ENCODE peak calls at places on chromosomes 4 and X, in four cellular contexts. One of them, this sample, is unnamed.

GRCh38 chrX:149610511-149610910 is 15.4 kb upstream of the HSFX2 start:
- DNase-seq in tibial artery: no peak
- DNase-seq in astrocyte: no peak
- DNase-seq in transverse colon: no peak
- DNase-seq in this sample: no peak

GRCh38 chrX:14029425-14030247 is at the start of gene GEMIN8:
- DNase-seq in tibial artery: peak
- DNase-seq in astrocyte: peak
- DNase-seq in transverse colon: peak
- DNase-seq in this sample: peak

GRCh38 chr4:52546449-52546848 is 112.7 kb downstream of the USP46 start:
- DNase-seq in tibial artery: no peak
- DNase-seq in astrocyte: no peak
- DNase-seq in transverse colon: no peak
- DNase-seq in this sample: no peak

GRCh38 chr4:149738156-149738555 is 77.5 kb downstream of the IQCM start:
- DNase-seq in tibial artery: no peak
- DNase-seq in astrocyte: no peak
- DNase-seq in transverse colon: no peak
- DNase-seq in this sample: no peak

GRCh38 chr4:39686997-39687396 is 10.9 kb upstream of the UBE2K start:
- DNase-seq in tibial artery: no peak
- DNase-seq in astrocyte: no peak
- DNase-seq in transverse colon: no peak
- DNase-seq in this sample: no peak

GRCh38 chrX:66233206-66233605 is 69.2 kb downstream of the HEPH start:
- DNase-seq in tibial artery: no peak
- DNase-seq in astrocyte: no peak
- DNase-seq in transverse colon: no peak
- DNase-seq in this sample: no peak

GRCh38 chr4:107950746-107951540 is 19.6 kb downstream of the CYP2U1 start:
- DNase-seq in tibial artery: no peak
- DNase-seq in astrocyte: no peak
- DNase-seq in transverse colon: no peak
- DNase-seq in this sample: no peak

GRCh38 chrX:12304261-12304660 is 166.0 kb downstream of the FRMPD4 start:
- DNase-seq in tibial artery: no peak
- DNase-seq in astrocyte: no peak
- DNase-seq in transverse colon: no peak
- DNase-seq in this sample: no peak

GRCh38 chr4:153260152-153260551 is 55.9 kb downstream of the TRIM2 start:
- DNase-seq in tibial artery: no peak
- DNase-seq in astrocyte: no peak
- DNase-seq in transverse colon: no peak
- DNase-seq in this sample: no peak
- H3K27ac ChIP-seq in tibial artery: no peak
- H3K27ac ChIP-seq in astrocyte: no peak
- H3K27ac ChIP-seq in transverse colon: peak
- H3K27ac ChIP-seq in this sample: no peak

DNA sequence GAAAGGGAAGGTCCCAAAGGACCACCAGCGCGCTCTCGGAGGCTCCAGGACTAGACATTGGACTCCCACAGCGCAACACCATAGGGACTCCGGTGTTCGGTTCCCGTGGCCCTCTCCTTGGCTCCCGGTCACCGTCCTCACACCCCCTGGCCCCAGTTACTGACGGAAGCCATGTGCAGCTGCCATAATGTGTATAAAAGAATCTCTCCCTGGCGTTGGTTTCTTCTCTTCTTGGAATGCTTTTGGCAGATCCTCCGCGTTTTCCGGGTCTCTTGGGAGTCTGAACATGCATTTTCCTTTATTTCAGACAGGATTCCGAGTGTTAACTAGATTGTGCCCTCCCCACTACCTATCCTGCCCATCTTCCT is 69.7 kb downstream of the FBXO8 start:
- DNase-seq in tibial artery: no peak
- DNase-seq in astrocyte: no peak
- DNase-seq in transverse colon: no peak
- DNase-seq in this sample: no peak
- H3K27ac ChIP-seq in tibial artery: no peak
- H3K27ac ChIP-seq in astrocyte: no peak
- H3K27ac ChIP-seq in transverse colon: no peak
- H3K27ac ChIP-seq in this sample: no peak

GRCh38 chr4:182142146-182143085 is 100.8 kb upstream of the TENM3 start:
- DNase-seq in tibial artery: no peak
- DNase-seq in astrocyte: peak
- DNase-seq in transverse colon: no peak
- DNase-seq in this sample: peak

GRCh38 chr4:182145360-182145905 is 97.8 kb upstream of the TENM3 start:
- DNase-seq in tibial artery: no peak
- DNase-seq in astrocyte: peak
- DNase-seq in transverse colon: no peak
- DNase-seq in this sample: peak

GRCh38 chr4:182143086-182143821 is 99.9 kb upstream of the TENM3 start:
- DNase-seq in tibial artery: no peak
- DNase-seq in astrocyte: peak
- DNase-seq in transverse colon: peak
- DNase-seq in this sample: peak

GRCh38 chr4:182144621-182145359 is 98.4 kb upstream of the TENM3 start:
- DNase-seq in tibial artery: no peak
- DNase-seq in astrocyte: no peak
- DNase-seq in transverse colon: no peak
- DNase-seq in this sample: peak

DNA sequence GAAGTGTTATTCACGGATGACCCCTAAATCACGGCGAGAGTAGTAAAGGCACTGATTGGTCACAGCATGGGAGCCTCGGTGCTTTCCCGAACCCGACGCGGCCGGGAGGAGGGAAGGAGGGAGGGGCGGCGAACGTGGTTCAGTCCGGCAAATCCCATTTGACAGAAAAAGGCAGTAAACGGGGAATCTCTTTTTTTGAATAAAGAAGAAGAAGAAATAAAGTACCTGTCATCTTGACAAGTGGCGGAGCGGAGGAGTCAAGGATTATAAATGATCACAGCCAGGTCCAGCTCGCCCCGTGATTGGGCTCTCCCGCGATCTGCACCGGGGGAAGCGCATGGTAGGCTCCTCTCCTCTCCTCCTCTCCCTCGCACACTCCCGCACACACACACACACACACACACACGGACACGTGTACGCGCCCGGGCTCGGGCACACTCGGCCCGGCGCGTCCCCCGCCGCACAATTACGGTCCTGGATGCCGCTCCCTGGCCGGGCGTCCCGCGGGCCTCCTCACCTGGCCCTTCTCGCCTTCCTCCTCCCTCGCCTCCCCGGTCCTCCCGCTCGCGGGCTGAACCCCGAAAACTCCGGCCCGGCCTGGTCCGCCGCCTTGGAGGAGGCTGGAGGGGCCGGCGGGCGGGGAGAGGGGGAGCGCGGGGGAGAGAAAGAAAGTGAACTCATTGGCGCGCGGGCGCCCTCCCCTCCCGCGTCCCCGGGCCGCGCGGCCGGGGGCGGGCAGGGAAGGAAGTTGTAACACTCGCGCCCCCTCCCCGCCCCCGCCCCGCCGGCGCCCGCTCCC is 99.2 kb upstream of the TENM3 start:
- DNase-seq in tibial artery: no peak
- DNase-seq in astrocyte: peak
- DNase-seq in transverse colon: peak
- DNase-seq in this sample: peak
- H3K27ac ChIP-seq in tibial artery: no peak
- H3K27ac ChIP-seq in astrocyte: peak
- H3K27ac ChIP-seq in transverse colon: peak
- H3K27ac ChIP-seq in this sample: peak

GRCh38 chr4:186651624-186652023 is 72.0 kb downstream of the FAT1 start:
- DNase-seq in tibial artery: peak
- DNase-seq in astrocyte: peak
- DNase-seq in transverse colon: peak
- DNase-seq in this sample: no peak
- H3K27ac ChIP-seq in tibial artery: peak
- H3K27ac ChIP-seq in astrocyte: peak
- H3K27ac ChIP-seq in transverse colon: no peak
- H3K27ac ChIP-seq in this sample: no peak

DNA sequence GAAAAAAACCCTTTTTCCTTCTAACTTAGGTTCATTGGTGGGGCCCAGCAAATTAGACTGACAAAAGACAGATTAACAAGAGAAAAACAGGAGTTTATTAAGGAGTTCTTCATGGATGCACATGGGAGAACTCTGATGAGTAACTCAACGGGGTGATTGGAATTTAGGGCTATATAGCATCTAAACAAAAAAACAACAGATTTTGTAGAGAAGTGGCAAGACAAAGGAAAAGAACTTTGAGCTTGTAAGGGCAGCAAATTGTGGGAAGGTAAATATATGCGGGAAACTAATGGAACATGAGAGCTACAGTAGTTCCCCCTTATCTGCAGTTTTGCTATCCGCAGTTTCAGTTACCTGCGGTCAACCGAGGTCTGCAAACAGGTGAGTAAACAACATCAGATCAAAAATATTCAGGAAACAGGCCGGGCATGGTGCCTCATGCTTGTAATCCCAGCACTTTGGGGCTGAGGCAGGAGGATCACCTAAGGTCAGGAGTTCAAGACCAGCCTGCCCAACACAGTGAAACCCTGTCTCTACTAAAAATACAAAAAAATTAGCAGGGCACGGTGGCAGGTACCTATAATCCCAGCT is 573.6 kb downstream of the ADGRL3 start:
- DNase-seq in tibial artery: no peak
- DNase-seq in astrocyte: no peak
- DNase-seq in transverse colon: no peak
- DNase-seq in this sample: no peak
- H3K27ac ChIP-seq in tibial artery: no peak
- H3K27ac ChIP-seq in astrocyte: no peak
- H3K27ac ChIP-seq in transverse colon: no peak
- H3K27ac ChIP-seq in this sample: no peak

DNA sequence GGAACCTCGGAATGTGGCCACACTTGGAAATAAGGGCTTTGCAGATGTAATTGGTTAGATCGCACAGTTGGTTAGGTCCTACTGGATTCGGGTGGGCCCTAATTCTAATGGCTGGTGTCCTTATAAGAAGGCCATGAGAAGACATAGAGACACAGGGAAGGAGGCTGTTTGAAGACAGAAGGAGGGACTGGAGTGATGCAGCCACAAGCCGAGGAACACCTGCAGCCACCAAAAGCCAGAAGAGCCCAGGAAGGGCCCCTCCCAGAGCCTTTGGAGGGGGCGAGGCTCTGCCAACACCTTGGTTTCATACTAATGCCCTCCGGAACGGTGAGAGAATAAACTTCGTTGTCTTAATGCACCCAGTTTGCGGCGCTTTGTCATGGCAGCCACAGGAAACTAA is 47.0 kb downstream of the EVC start:
- DNase-seq in tibial artery: peak
- DNase-seq in astrocyte: no peak
- DNase-seq in transverse colon: no peak
- DNase-seq in this sample: no peak
- H3K27ac ChIP-seq in tibial artery: no peak
- H3K27ac ChIP-seq in astrocyte: peak
- H3K27ac ChIP-seq in transverse colon: no peak
- H3K27ac ChIP-seq in this sample: peak

DNA sequence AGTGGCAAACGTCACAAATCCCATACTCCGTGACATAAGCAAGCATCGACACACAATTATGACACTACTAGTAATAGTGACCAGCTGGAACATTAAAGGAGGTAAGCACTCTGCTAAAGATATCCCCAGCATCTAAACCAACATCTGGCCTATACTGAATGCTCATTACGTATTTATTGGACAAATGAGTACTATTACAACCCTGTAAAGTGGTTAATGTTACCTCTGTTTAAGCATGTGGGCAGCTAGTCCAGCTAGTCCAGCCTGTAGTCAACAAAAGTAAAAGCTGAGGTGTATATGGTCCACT is 419 bp upstream of the RPGR start:
- DNase-seq in tibial artery: no peak
- DNase-seq in astrocyte: no peak
- DNase-seq in transverse colon: no peak
- DNase-seq in this sample: no peak
- H3K27ac ChIP-seq in tibial artery: peak
- H3K27ac ChIP-seq in astrocyte: no peak
- H3K27ac ChIP-seq in transverse colon: peak
- H3K27ac ChIP-seq in this sample: no peak

DNA sequence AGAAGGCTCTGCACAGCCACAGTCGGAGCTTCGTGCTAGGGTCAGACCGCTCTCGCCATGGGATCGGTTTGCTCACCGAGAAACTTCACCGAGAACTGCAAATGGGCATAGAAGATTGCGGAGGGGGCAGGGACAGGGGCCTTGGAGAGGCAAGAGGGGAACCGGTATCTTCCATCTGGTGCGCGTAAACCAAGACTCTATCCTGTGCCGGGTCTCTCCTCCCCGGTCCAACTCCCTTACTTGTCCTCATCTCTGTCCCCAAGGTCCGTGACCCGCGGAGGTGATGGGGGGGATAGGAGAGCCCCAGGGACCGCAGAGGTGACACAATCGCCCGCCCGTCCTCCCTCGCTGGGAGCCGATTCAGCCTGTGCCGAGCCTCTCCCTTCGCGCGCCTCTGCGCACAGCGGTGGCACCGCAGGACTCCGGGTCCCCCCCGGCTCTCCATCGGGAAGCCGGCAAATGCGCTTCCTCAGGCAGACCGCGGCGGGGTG is 960 bp downstream of the SCD5 start:
- DNase-seq in tibial artery: no peak
- DNase-seq in astrocyte: peak
- DNase-seq in transverse colon: peak
- DNase-seq in this sample: peak
- H3K27ac ChIP-seq in tibial artery: peak
- H3K27ac ChIP-seq in astrocyte: no peak
- H3K27ac ChIP-seq in transverse colon: peak
- H3K27ac ChIP-seq in this sample: no peak

DNA sequence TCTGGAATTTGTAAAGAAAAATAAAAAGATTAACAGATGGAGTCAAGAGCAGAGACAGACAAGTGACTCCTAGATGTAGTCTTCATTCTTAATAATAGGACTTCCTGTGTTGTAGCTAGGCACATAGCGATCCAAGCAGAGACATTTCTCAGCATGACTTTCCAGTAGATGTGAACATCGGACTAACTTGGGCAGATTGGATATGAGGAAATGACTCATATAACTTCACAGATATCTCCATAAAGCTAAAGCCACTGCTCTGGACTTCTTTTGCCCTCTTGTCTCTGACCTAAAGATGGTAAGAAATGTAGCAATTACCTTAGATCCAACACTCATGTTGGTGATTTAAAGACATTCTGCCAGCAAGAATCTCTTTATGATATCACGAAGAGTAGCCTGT is 131.7 kb downstream of the EPHA5 start:
- DNase-seq in tibial artery: no peak
- DNase-seq in astrocyte: peak
- DNase-seq in transverse colon: no peak
- DNase-seq in this sample: no peak
- H3K27ac ChIP-seq in tibial artery: no peak
- H3K27ac ChIP-seq in astrocyte: peak
- H3K27ac ChIP-seq in transverse colon: no peak
- H3K27ac ChIP-seq in this sample: no peak

DNA sequence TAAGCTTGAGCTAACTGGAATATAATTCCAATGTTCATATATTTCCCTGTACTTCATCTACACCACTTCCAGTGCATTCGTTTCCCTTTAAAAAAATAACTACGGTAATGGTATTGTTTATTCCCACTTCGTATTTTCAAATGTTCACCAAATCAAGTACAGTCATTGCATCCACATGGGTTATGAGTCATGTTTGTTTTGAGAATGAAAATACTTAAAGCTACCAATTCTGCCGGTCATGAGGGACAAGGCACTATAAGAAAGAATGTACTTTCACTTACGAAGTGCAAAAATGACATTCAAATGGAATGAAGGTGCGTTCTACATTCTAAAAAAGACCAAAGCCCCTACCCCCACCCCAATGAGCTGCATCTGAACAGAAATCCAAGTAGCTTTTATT is 174.4 kb upstream of the FGF13 start:
- DNase-seq in tibial artery: no peak
- DNase-seq in astrocyte: peak
- DNase-seq in transverse colon: no peak
- DNase-seq in this sample: peak
- H3K27ac ChIP-seq in tibial artery: no peak
- H3K27ac ChIP-seq in astrocyte: no peak
- H3K27ac ChIP-seq in transverse colon: no peak
- H3K27ac ChIP-seq in this sample: no peak

This sample was measured in mammary epithelial cell.